ENCODE peak calls at places on chromosomes 12 and 14, in six cellular contexts. One of them, this sample, is unnamed.

GRCh38 chr12:63151898-63152700 is 1.1 kb upstream of the AVPR1A start:
- DNase-seq in heart left ventricle: peak
- DNase-seq in WERI-Rb-1: peak
- DNase-seq in AG20443: peak
- DNase-seq in GM20000: peak
- DNase-seq in RPMI8226: peak
- DNase-seq in this sample: peak

GRCh38 chr12:12527820-12528296 is 34.8 kb downstream of the DUSP16 start:
- DNase-seq in heart left ventricle: no peak
- DNase-seq in WERI-Rb-1: no peak
- DNase-seq in AG20443: no peak
- DNase-seq in GM20000: no peak
- DNase-seq in RPMI8226: no peak
- DNase-seq in this sample: no peak

GRCh38 chr14:77052281-77053044 is 24.0 kb upstream of the IRF2BPL start:
- DNase-seq in heart left ventricle: no peak
- DNase-seq in WERI-Rb-1: no peak
- DNase-seq in AG20443: no peak
- DNase-seq in GM20000: no peak
- DNase-seq in RPMI8226: no peak
- DNase-seq in this sample: no peak

GRCh38 chr12:122282066-122282465 is 15.8 kb upstream of the VPS33A start:
- DNase-seq in heart left ventricle: no peak
- DNase-seq in WERI-Rb-1: no peak
- DNase-seq in AG20443: peak
- DNase-seq in GM20000: no peak
- DNase-seq in RPMI8226: no peak
- DNase-seq in this sample: peak

GRCh38 chr14:100684154-100684553 is 42.5 kb upstream of the DLK1 start:
- DNase-seq in heart left ventricle: no peak
- DNase-seq in WERI-Rb-1: no peak
- DNase-seq in AG20443: no peak
- DNase-seq in GM20000: no peak
- DNase-seq in RPMI8226: no peak
- DNase-seq in this sample: no peak

GRCh38 chr14:61570188-61570960 is 124.9 kb upstream of the HIF1A start:
- DNase-seq in heart left ventricle: no peak
- DNase-seq in WERI-Rb-1: no peak
- DNase-seq in AG20443: no peak
- DNase-seq in GM20000: no peak
- DNase-seq in RPMI8226: no peak
- DNase-seq in this sample: no peak

GRCh38 chr12:98373019-98373554 is 142.3 kb upstream of the TMPO start:
- DNase-seq in heart left ventricle: no peak
- DNase-seq in WERI-Rb-1: no peak
- DNase-seq in AG20443: peak
- DNase-seq in GM20000: peak
- DNase-seq in RPMI8226: peak
- DNase-seq in this sample: peak

GRCh38 chr12:5648692-5649338 is 216.9 kb downstream of the NTF3 start:
- DNase-seq in heart left ventricle: no peak
- DNase-seq in WERI-Rb-1: peak
- DNase-seq in AG20443: peak
- DNase-seq in GM20000: no peak
- DNase-seq in RPMI8226: peak
- DNase-seq in this sample: peak

GRCh38 chr14:74886001-74886400 is 4.3 kb downstream of the DLST start:
- DNase-seq in heart left ventricle: no peak
- DNase-seq in WERI-Rb-1: no peak
- DNase-seq in AG20443: peak
- DNase-seq in GM20000: no peak
- DNase-seq in RPMI8226: no peak
- DNase-seq in this sample: peak

GRCh38 chr12:57099766-57100165 is 10.9 kb downstream of the NAB2 start:
- DNase-seq in heart left ventricle: no peak
- DNase-seq in WERI-Rb-1: no peak
- DNase-seq in AG20443: peak
- DNase-seq in GM20000: no peak
- DNase-seq in RPMI8226: no peak
- DNase-seq in this sample: no peak

GRCh38 chr12:116406529-116406928 is 129.0 kb upstream of the MED13L start:
- DNase-seq in heart left ventricle: peak
- DNase-seq in WERI-Rb-1: no peak
- DNase-seq in AG20443: peak
- DNase-seq in GM20000: no peak
- DNase-seq in RPMI8226: no peak
- DNase-seq in this sample: peak

GRCh38 chr14:104968541-104969401 is 9.4 kb downstream of the AHNAK2 start:
- DNase-seq in heart left ventricle: peak
- DNase-seq in WERI-Rb-1: peak
- DNase-seq in AG20443: no peak
- DNase-seq in GM20000: no peak
- DNase-seq in RPMI8226: peak
- DNase-seq in this sample: peak

GRCh38 chr14:100486025-100486828 is 101.0 kb downstream of the BEGAIN start:
- DNase-seq in heart left ventricle: peak
- DNase-seq in WERI-Rb-1: peak
- DNase-seq in AG20443: peak
- DNase-seq in GM20000: peak
- DNase-seq in RPMI8226: peak
- DNase-seq in this sample: peak

GRCh38 chr14:22280497-22281321 is 308.3 kb downstream of the DAD1 start:
- DNase-seq in heart left ventricle: no peak
- DNase-seq in WERI-Rb-1: no peak
- DNase-seq in AG20443: no peak
- DNase-seq in GM20000: no peak
- DNase-seq in RPMI8226: no peak
- DNase-seq in this sample: no peak

GRCh38 chr14:77206877-77207389 is 25.3 kb downstream of the TMEM63C start:
- DNase-seq in heart left ventricle: no peak
- DNase-seq in WERI-Rb-1: peak
- DNase-seq in AG20443: no peak
- DNase-seq in GM20000: no peak
- DNase-seq in RPMI8226: no peak
- DNase-seq in this sample: no peak

GRCh38 chr14:104989236-104989950 is 3.8 kb downstream of the CLBA1 start:
- DNase-seq in heart left ventricle: no peak
- DNase-seq in WERI-Rb-1: no peak
- DNase-seq in AG20443: no peak
- DNase-seq in GM20000: no peak
- DNase-seq in RPMI8226: no peak
- DNase-seq in this sample: no peak

GRCh38 chr12:71746983-71747611 is 7.6 kb upstream of the RAB21 start:
- DNase-seq in heart left ventricle: peak
- DNase-seq in WERI-Rb-1: peak
- DNase-seq in AG20443: peak
- DNase-seq in GM20000: peak
- DNase-seq in RPMI8226: peak
- DNase-seq in this sample: peak

This sample was measured in foreskin fibroblast.